ENCODE peak calls at places on chromosomes 5 and 9, in six cellular contexts. S is T-cell; P is stimulated activated CD8-positive, alpha-beta memory T cell treated with anti-CD3 and anti-CD28 coated beads, Interleukin-15, amount 100 ng/mL, for 4 hours; X is cardiac fibroblast; I is mucosa of gallbladder; Z is progenitor cell of endocrine pancreas. C is an unnamed sample.

GRCh38 chr5:91271999-91272398 is 111.1 kb downstream of the ARRDC3 start:
- DNase-seq in S (no peak), I (no peak), Z (no peak), P (no peak), X (no peak), C (no peak)

GRCh38 chr9:5825223-5825622 is 7.7 kb downstream of the ERMP1 start:
- DNase-seq in X (no peak), Z (no peak), I (no peak), P (no peak), S (no peak), C (no peak)

GRCh38 chr5:54887663-54888062 is 97.7 kb downstream of the ESM1 start:
- DNase-seq in X (no peak), P (no peak), I (no peak), S (no peak), Z (no peak), C (no peak)

GRCh38 chr5:107282061-107282460 is 388.7 kb downstream of the EFNA5 start:
- DNase-seq in Z (no peak), P (no peak), X (no peak), I (no peak), S (no peak), C (no peak)

GRCh38 chr9:111631071-111631971 is at the start of gene DNAJC25:
- DNase-seq in I (peak; percentile 97), X (peak; percentile 99), P (peak; percentile 94), S (peak; percentile 93), Z (peak; percentile 95), C (peak; percentile 91)

GRCh38 chr9:21801683-21802417 is 586 bp upstream of the MTAP start:
- DNase-seq in P (no peak), X (peak; percentile 88), I (peak; percentile 74), S (no peak), Z (peak; percentile 61), C (peak; percentile 83)

GRCh38 chr9:93085676-93086075 is 10.3 kb upstream of the CARD19 start:
- DNase-seq in I (no peak), X (no peak), S (no peak), P (no peak), Z (no peak), C (peak; percentile 54)

GRCh38 chr9:119453490-119453911 is 84.3 kb upstream of the BRINP1 start:
- DNase-seq in X (no peak), P (no peak), Z (no peak), S (no peak), I (no peak), C (no peak)

GRCh38 chr9:98391406-98391805 is 136.0 kb upstream of the TBC1D2 start:
- DNase-seq in S (no peak), P (no peak), I (no peak), Z (no peak), X (peak; percentile 31), C (no peak)

GRCh38 chr9:133440884-133441283 is 18.7 kb downstream of the ADAMTS13 start:
- DNase-seq in Z (no peak), P (no peak), X (no peak), S (no peak), I (no peak), C (no peak)

GRCh38 chr5:81881595-81881994 is 90.2 kb upstream of the ATG10 start:
- DNase-seq in Z (no peak), I (no peak), S (no peak), P (no peak), X (no peak), C (no peak)

GRCh38 chr5:88188458-88189132 is 80.0 kb downstream of the TMEM161B start:
- DNase-seq in P (no peak), Z (no peak), I (no peak), X (peak; percentile 9), S (no peak), C (no peak)

GRCh38 chr9:86519216-86519615 is 165.0 kb upstream of the TUT7 start:
- DNase-seq in Z (no peak), X (no peak), S (no peak), I (no peak), P (no peak), C (no peak)

GRCh38 chr5:60382761-60383160 is 317.2 kb downstream of the DEPDC1B start:
- DNase-seq in X (peak; percentile 17), P (no peak), I (no peak), S (no peak), Z (no peak), C (no peak)

C was measured in ascending aorta.